ENCODE peak calls at places on chromosomes 7 and 10, in four cellular contexts. One of them, this sample, is unnamed.

GRCh38 chr7:64180989-64181388 is 26.0 kb upstream of the ZNF735 start:
- DNase-seq in dermis blood vessel endothelial cell: no peak
- DNase-seq in ELR: peak
- DNase-seq in NCI-H1105: no peak
- DNase-seq in this sample: no peak

GRCh38 chr10:28652703-28653102 is 24.6 kb upstream of the BAMBI start:
- DNase-seq in dermis blood vessel endothelial cell: no peak
- DNase-seq in ELR: no peak
- DNase-seq in NCI-H1105: no peak
- DNase-seq in this sample: no peak

GRCh38 chr7:915291-916218 is 38.9 kb downstream of the ADAP1 start:
- DNase-seq in dermis blood vessel endothelial cell: no peak
- DNase-seq in ELR: no peak
- DNase-seq in NCI-H1105: no peak
- DNase-seq in this sample: no peak

GRCh38 chr10:47366731-47367460 is 17.2 kb downstream of the ZNF488 start:
- DNase-seq in dermis blood vessel endothelial cell: no peak
- DNase-seq in ELR: no peak
- DNase-seq in NCI-H1105: no peak
- DNase-seq in this sample: no peak

GRCh38 chr7:132100483-132100882 is 475.8 kb downstream of the PLXNA4 start:
- DNase-seq in dermis blood vessel endothelial cell: no peak
- DNase-seq in ELR: no peak
- DNase-seq in NCI-H1105: no peak
- DNase-seq in this sample: no peak

GRCh38 chr7:151869968-151870918 is 6.7 kb downstream of the PRKAG2 start:
- DNase-seq in dermis blood vessel endothelial cell: no peak
- DNase-seq in ELR: no peak
- DNase-seq in NCI-H1105: no peak
- DNase-seq in this sample: no peak

GRCh38 chr7:1767524-1767923 is 97.4 kb downstream of the ELFN1 start:
- DNase-seq in dermis blood vessel endothelial cell: no peak
- DNase-seq in ELR: no peak
- DNase-seq in NCI-H1105: no peak
- DNase-seq in this sample: no peak

GRCh38 chr7:88664630-88665233 is 94.8 kb upstream of the ZNF804B start:
- DNase-seq in dermis blood vessel endothelial cell: peak
- DNase-seq in ELR: peak
- DNase-seq in NCI-H1105: no peak
- DNase-seq in this sample: no peak

GRCh38 chr10:74738985-74739567 is 87.3 kb upstream of the KAT6B start:
- DNase-seq in dermis blood vessel endothelial cell: peak
- DNase-seq in ELR: peak
- DNase-seq in NCI-H1105: no peak
- DNase-seq in this sample: peak

This sample was measured in globus pallidus.